ENCODE peak calls at places on chromosomes 12 and 14, in four cellular contexts. Z is NCI-H1694, J is NCI-H510A treated with DMSO at 0.1 percent for 48 hours, N is HTR-8/SVneo. B is an unnamed sample.

GRCh38 chr12:88420460-88420859 is 159.8 kb downstream of the KITLG start:
- DNase-seq in Z (no peak), J (no peak), N (peak; percentile 26), B (no peak)

GRCh38 chr14:37813746-37814145 is 218.3 kb downstream of the TTC6 start:
- DNase-seq in Z (no peak), J (no peak), N (no peak), B (no peak)

GRCh38 chr14:23352506-23353432 is at the start of gene SLC22A17:
- DNase-seq in Z (peak; percentile 91), J (peak; percentile 5), N (peak; percentile 78), B (peak; percentile 95)

GRCh38 chr12:109999649-109999971 is 380 bp downstream of the ANKRD13A start:
- DNase-seq in Z (no peak), J (no peak), N (no peak), B (no peak)

GRCh38 chr12:122026706-122027328 is 5.1 kb downstream of the BCL7A start:
- DNase-seq in Z (no peak), J (no peak), N (no peak), B (no peak)

GRCh38 chr12:101019667-101020066 is 190.4 kb downstream of the SLC5A8 start:
- DNase-seq in Z (no peak), J (no peak), N (no peak), B (no peak)

GRCh38 chr14:59511916-59512530 is 27.7 kb downstream of the JKAMP start:
- DNase-seq in Z (peak; percentile 27), J (peak; percentile 42), N (peak; percentile 61), B (peak; percentile 62)

GRCh38 chr12:29200586-29200985 is 51.5 kb downstream of the FAR2 start:
- DNase-seq in Z (no peak), J (peak; percentile 39), N (no peak), B (no peak)